ENCODE peak calls at places on chromosomes 16 and 17, in six cellular contexts. One of them, this sample, is unnamed. For H3K9me3, the result is how much of the 10 kb centered on the place peaks cover.

GRCh38 chr17:42249681-42250446 is 26.3 kb downstream of the STAT5B start:
- DNase-seq in left ventricle myocardium inferior: no peak
- DNase-seq in CD8-positive, alpha-beta T cell: peak
- DNase-seq in naive thymus-derived CD4-positive, alpha-beta T cell: peak
- DNase-seq in mesenchymal stem cell: no peak
- DNase-seq in stomach: no peak
- DNase-seq in this sample: peak

GRCh38 chr16:11014159-11014558 is 69.8 kb downstream of the CLEC16A start:
- DNase-seq in CD8-positive, alpha-beta T cell: no peak
- DNase-seq in left ventricle myocardium inferior: no peak
- DNase-seq in stomach: no peak
- DNase-seq in mesenchymal stem cell: peak
- DNase-seq in naive thymus-derived CD4-positive, alpha-beta T cell: no peak
- DNase-seq in this sample: no peak

GRCh38 chr16:53848950-53849349 is 145.0 kb downstream of the FTO start:
- DNase-seq in CD8-positive, alpha-beta T cell: no peak
- DNase-seq in naive thymus-derived CD4-positive, alpha-beta T cell: no peak
- DNase-seq in mesenchymal stem cell: no peak
- DNase-seq in left ventricle myocardium inferior: no peak
- DNase-seq in stomach: no peak
- DNase-seq in this sample: no peak

GRCh38 chr17:42900460-42901331 is at the start of gene G6PC1:
- DNase-seq in naive thymus-derived CD4-positive, alpha-beta T cell: no peak
- DNase-seq in CD8-positive, alpha-beta T cell: no peak
- DNase-seq in mesenchymal stem cell: no peak
- DNase-seq in stomach: no peak
- DNase-seq in left ventricle myocardium inferior: no peak
- DNase-seq in this sample: no peak

GRCh38 chr17:66304304-66305174 is 2.1 kb downstream of the PRKCA start:
- DNase-seq in mesenchymal stem cell: peak
- DNase-seq in left ventricle myocardium inferior: no peak
- DNase-seq in CD8-positive, alpha-beta T cell: no peak
- DNase-seq in naive thymus-derived CD4-positive, alpha-beta T cell: no peak
- DNase-seq in stomach: no peak
- DNase-seq in this sample: peak

GRCh38 chr16:21302898-21303528 is 24.9 kb upstream of the CRYM start:
- DNase-seq in stomach: no peak
- DNase-seq in naive thymus-derived CD4-positive, alpha-beta T cell: no peak
- DNase-seq in left ventricle myocardium inferior: no peak
- DNase-seq in mesenchymal stem cell: peak
- DNase-seq in CD8-positive, alpha-beta T cell: no peak
- DNase-seq in this sample: no peak

GRCh38 chr17:17672453-17673368 is 8.5 kb upstream of the RAI1 start:
- DNase-seq in naive thymus-derived CD4-positive, alpha-beta T cell: no peak
- DNase-seq in stomach: no peak
- DNase-seq in mesenchymal stem cell: no peak
- DNase-seq in CD8-positive, alpha-beta T cell: no peak
- DNase-seq in left ventricle myocardium inferior: no peak
- DNase-seq in this sample: no peak

GRCh38 chr17:7438656-7439460 is 454 bp upstream of the FGF11 start:
- DNase-seq in left ventricle myocardium inferior: no peak
- DNase-seq in CD8-positive, alpha-beta T cell: no peak
- DNase-seq in mesenchymal stem cell: no peak
- DNase-seq in stomach: no peak
- DNase-seq in naive thymus-derived CD4-positive, alpha-beta T cell: no peak
- DNase-seq in this sample: no peak

GRCh38 chr16:17423195-17423594 is 47.6 kb downstream of the XYLT1 start:
- DNase-seq in left ventricle myocardium inferior: no peak
- DNase-seq in mesenchymal stem cell: no peak
- DNase-seq in CD8-positive, alpha-beta T cell: no peak
- DNase-seq in naive thymus-derived CD4-positive, alpha-beta T cell: no peak
- DNase-seq in stomach: no peak
- DNase-seq in this sample: no peak

GRCh38 chr17:46851029-46851741 is at the start of gene WNT9B:
- DNase-seq in CD8-positive, alpha-beta T cell: no peak
- DNase-seq in stomach: peak
- DNase-seq in naive thymus-derived CD4-positive, alpha-beta T cell: no peak
- DNase-seq in mesenchymal stem cell: no peak
- DNase-seq in left ventricle myocardium inferior: no peak
- DNase-seq in this sample: no peak

GRCh38 chr16:70437582-70438324 is 1.1 kb downstream of the ST3GAL2 start:
- DNase-seq in CD8-positive, alpha-beta T cell: no peak
- DNase-seq in stomach: no peak
- DNase-seq in left ventricle myocardium inferior: no peak
- DNase-seq in naive thymus-derived CD4-positive, alpha-beta T cell: peak
- DNase-seq in mesenchymal stem cell: peak
- DNase-seq in this sample: no peak

GRCh38 chr17:17963066-17963465 is 9.1 kb downstream of the TOM1L2 start:
- DNase-seq in stomach: no peak
- DNase-seq in left ventricle myocardium inferior: no peak
- DNase-seq in mesenchymal stem cell: no peak
- DNase-seq in naive thymus-derived CD4-positive, alpha-beta T cell: no peak
- DNase-seq in CD8-positive, alpha-beta T cell: no peak
- DNase-seq in this sample: no peak

GRCh38 chr16:88493879-88494278 is 40.8 kb downstream of the ZFPM1 start:
- DNase-seq in mesenchymal stem cell: no peak
- DNase-seq in stomach: no peak
- DNase-seq in CD8-positive, alpha-beta T cell: no peak
- DNase-seq in left ventricle myocardium inferior: no peak
- DNase-seq in naive thymus-derived CD4-positive, alpha-beta T cell: no peak
- DNase-seq in this sample: no peak

GRCh38 chr17:57195790-57196460 is 60.4 kb upstream of the MSI2 start:
- DNase-seq in naive thymus-derived CD4-positive, alpha-beta T cell: no peak
- DNase-seq in left ventricle myocardium inferior: no peak
- DNase-seq in mesenchymal stem cell: no peak
- DNase-seq in stomach: no peak
- DNase-seq in CD8-positive, alpha-beta T cell: no peak
- DNase-seq in this sample: no peak

GRCh38 chr17:81579821-81580321 is 27.7 kb upstream of the FAAP100 start:
- DNase-seq in CD8-positive, alpha-beta T cell: no peak
- DNase-seq in left ventricle myocardium inferior: no peak
- DNase-seq in naive thymus-derived CD4-positive, alpha-beta T cell: no peak
- DNase-seq in mesenchymal stem cell: peak
- DNase-seq in stomach: no peak
- DNase-seq in this sample: no peak

GRCh38 chr16:14186007-14186953 is 115.2 kb downstream of the MRTFB start:
- DNase-seq in mesenchymal stem cell: peak
- DNase-seq in naive thymus-derived CD4-positive, alpha-beta T cell: peak
- DNase-seq in left ventricle myocardium inferior: peak
- DNase-seq in CD8-positive, alpha-beta T cell: no peak
- DNase-seq in stomach: no peak
- DNase-seq in this sample: no peak

GRCh38 chr17:65553009-65553645 is 8.3 kb downstream of the AXIN2 start:
- DNase-seq in stomach: no peak
- DNase-seq in left ventricle myocardium inferior: no peak
- DNase-seq in naive thymus-derived CD4-positive, alpha-beta T cell: no peak
- DNase-seq in mesenchymal stem cell: peak
- DNase-seq in CD8-positive, alpha-beta T cell: no peak
- DNase-seq in this sample: no peak

GRCh38 chr16:48536600-48537200 is 73.3 kb downstream of the N4BP1 start:
- DNase-seq in stomach: no peak
- DNase-seq in left ventricle myocardium inferior: no peak
- DNase-seq in CD8-positive, alpha-beta T cell: no peak
- DNase-seq in naive thymus-derived CD4-positive, alpha-beta T cell: no peak
- DNase-seq in mesenchymal stem cell: no peak
- DNase-seq in this sample: no peak

GRCh38 chr17:17181666-17182600 is 24.2 kb downstream of the PLD6 start:
- DNase-seq in left ventricle myocardium inferior: no peak
- DNase-seq in mesenchymal stem cell: no peak
- DNase-seq in CD8-positive, alpha-beta T cell: no peak
- DNase-seq in naive thymus-derived CD4-positive, alpha-beta T cell: peak
- DNase-seq in stomach: no peak
- DNase-seq in this sample: no peak

GRCh38 chr16:67279296-67280089 is at the start of gene PLEKHG4:
- DNase-seq in mesenchymal stem cell: peak
- DNase-seq in CD8-positive, alpha-beta T cell: peak
- DNase-seq in naive thymus-derived CD4-positive, alpha-beta T cell: peak
- DNase-seq in stomach: peak
- DNase-seq in left ventricle myocardium inferior: peak
- DNase-seq in this sample: peak

GRCh38 chr17:35286120-35286781 is 43.4 kb downstream of the SLFN5 start:
- DNase-seq in mesenchymal stem cell: no peak
- DNase-seq in naive thymus-derived CD4-positive, alpha-beta T cell: peak
- DNase-seq in CD8-positive, alpha-beta T cell: no peak
- DNase-seq in stomach: no peak
- DNase-seq in left ventricle myocardium inferior: no peak
- DNase-seq in this sample: no peak

GRCh38 chr17:80718428-80718827 is 173.8 kb downstream of the RPTOR start:
- DNase-seq in CD8-positive, alpha-beta T cell: no peak
- DNase-seq in stomach: no peak
- DNase-seq in left ventricle myocardium inferior: no peak
- DNase-seq in naive thymus-derived CD4-positive, alpha-beta T cell: no peak
- DNase-seq in mesenchymal stem cell: no peak
- DNase-seq in this sample: no peak

GRCh38 chr16:19119564-19119963 is 5.8 kb downstream of the ITPRIPL2 start:
- DNase-seq in naive thymus-derived CD4-positive, alpha-beta T cell: no peak
- DNase-seq in CD8-positive, alpha-beta T cell: no peak
- DNase-seq in left ventricle myocardium inferior: no peak
- DNase-seq in mesenchymal stem cell: peak
- DNase-seq in stomach: no peak
- DNase-seq in this sample: no peak

GRCh38 chr17:2876467-2876866 is 80.2 kb downstream of the RAP1GAP2 start:
- DNase-seq in stomach: no peak
- DNase-seq in left ventricle myocardium inferior: no peak
- DNase-seq in naive thymus-derived CD4-positive, alpha-beta T cell: no peak
- DNase-seq in CD8-positive, alpha-beta T cell: no peak
- DNase-seq in mesenchymal stem cell: no peak
- DNase-seq in this sample: no peak

GRCh38 chr17:31580331-31581021 is 189.0 kb downstream of the RAB11FIP4 start:
- DNase-seq in naive thymus-derived CD4-positive, alpha-beta T cell: no peak
- DNase-seq in left ventricle myocardium inferior: no peak
- DNase-seq in stomach: peak
- DNase-seq in CD8-positive, alpha-beta T cell: no peak
- DNase-seq in mesenchymal stem cell: peak
- DNase-seq in this sample: no peak
- H3K9me3 ChIP-seq in naive thymus-derived CD4-positive, alpha-beta T cell: under half
- H3K9me3 ChIP-seq in left ventricle myocardium inferior: under half
- H3K9me3 ChIP-seq in stomach: under half
- H3K9me3 ChIP-seq in CD8-positive, alpha-beta T cell: under half
- H3K9me3 ChIP-seq in mesenchymal stem cell: under half
- H3K9me3 ChIP-seq in this sample: under half

DNA sequence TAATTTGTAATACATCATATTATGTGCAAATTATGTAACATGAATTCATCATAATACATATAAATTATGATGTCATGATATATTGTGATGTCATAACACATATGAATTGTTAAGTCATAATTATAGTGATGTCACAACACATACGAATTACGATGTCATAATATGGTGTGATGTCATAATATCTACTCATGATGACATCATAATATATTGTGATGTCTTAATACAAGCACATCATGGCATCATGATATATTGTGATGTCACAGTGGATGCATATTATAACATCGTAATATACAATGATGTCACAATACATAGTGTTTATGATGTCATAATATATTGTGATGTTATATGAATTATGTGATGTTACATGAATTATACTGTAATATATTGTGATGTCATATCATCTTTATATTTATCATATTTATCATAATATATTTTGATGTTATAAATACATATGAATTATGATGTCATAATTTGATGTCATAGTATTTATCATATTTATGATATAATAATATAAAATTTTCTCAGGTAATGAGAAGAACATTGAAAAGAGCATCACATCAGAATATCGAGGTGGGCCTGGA is 1793.0 kb downstream of the TP53TG3F start:
- DNase-seq in mesenchymal stem cell: no peak
- DNase-seq in stomach: no peak
- DNase-seq in CD8-positive, alpha-beta T cell: no peak
- DNase-seq in left ventricle myocardium inferior: no peak
- DNase-seq in naive thymus-derived CD4-positive, alpha-beta T cell: no peak
- DNase-seq in this sample: no peak
- H3K9me3 ChIP-seq in mesenchymal stem cell: under half
- H3K9me3 ChIP-seq in stomach: half or more
- H3K9me3 ChIP-seq in CD8-positive, alpha-beta T cell: under half
- H3K9me3 ChIP-seq in left ventricle myocardium inferior: under half
- H3K9me3 ChIP-seq in naive thymus-derived CD4-positive, alpha-beta T cell: under half
- H3K9me3 ChIP-seq in this sample: under half

GRCh38 chr16:46519063-46519462 is 102.1 kb downstream of the SHCBP1 start:
- DNase-seq in CD8-positive, alpha-beta T cell: no peak
- DNase-seq in naive thymus-derived CD4-positive, alpha-beta T cell: no peak
- DNase-seq in left ventricle myocardium inferior: no peak
- DNase-seq in mesenchymal stem cell: no peak
- DNase-seq in stomach: no peak
- DNase-seq in this sample: no peak
- H3K9me3 ChIP-seq in CD8-positive, alpha-beta T cell: under half
- H3K9me3 ChIP-seq in naive thymus-derived CD4-positive, alpha-beta T cell: under half
- H3K9me3 ChIP-seq in left ventricle myocardium inferior: under half
- H3K9me3 ChIP-seq in mesenchymal stem cell: under half
- H3K9me3 ChIP-seq in stomach: under half
- H3K9me3 ChIP-seq in this sample: under half

GRCh38 chr17:22460461-22461063 is 768.2 kb downstream of the KCNJ18 start:
- DNase-seq in CD8-positive, alpha-beta T cell: no peak
- DNase-seq in stomach: no peak
- DNase-seq in mesenchymal stem cell: no peak
- DNase-seq in naive thymus-derived CD4-positive, alpha-beta T cell: no peak
- DNase-seq in left ventricle myocardium inferior: no peak
- DNase-seq in this sample: no peak

GRCh38 chr17:22464041-22464440 is 771.7 kb downstream of the KCNJ18 start:
- DNase-seq in mesenchymal stem cell: no peak
- DNase-seq in CD8-positive, alpha-beta T cell: no peak
- DNase-seq in left ventricle myocardium inferior: no peak
- DNase-seq in naive thymus-derived CD4-positive, alpha-beta T cell: no peak
- DNase-seq in stomach: no peak
- DNase-seq in this sample: no peak

GRCh38 chr17:22462461-22462860 is 770.1 kb downstream of the KCNJ18 start:
- DNase-seq in left ventricle myocardium inferior: no peak
- DNase-seq in naive thymus-derived CD4-positive, alpha-beta T cell: no peak
- DNase-seq in stomach: no peak
- DNase-seq in mesenchymal stem cell: no peak
- DNase-seq in CD8-positive, alpha-beta T cell: no peak
- DNase-seq in this sample: no peak

GRCh38 chr17:22461460-22462145 is 769.3 kb downstream of the KCNJ18 start:
- DNase-seq in stomach: no peak
- DNase-seq in naive thymus-derived CD4-positive, alpha-beta T cell: no peak
- DNase-seq in left ventricle myocardium inferior: no peak
- DNase-seq in mesenchymal stem cell: no peak
- DNase-seq in CD8-positive, alpha-beta T cell: no peak
- DNase-seq in this sample: no peak

DNA sequence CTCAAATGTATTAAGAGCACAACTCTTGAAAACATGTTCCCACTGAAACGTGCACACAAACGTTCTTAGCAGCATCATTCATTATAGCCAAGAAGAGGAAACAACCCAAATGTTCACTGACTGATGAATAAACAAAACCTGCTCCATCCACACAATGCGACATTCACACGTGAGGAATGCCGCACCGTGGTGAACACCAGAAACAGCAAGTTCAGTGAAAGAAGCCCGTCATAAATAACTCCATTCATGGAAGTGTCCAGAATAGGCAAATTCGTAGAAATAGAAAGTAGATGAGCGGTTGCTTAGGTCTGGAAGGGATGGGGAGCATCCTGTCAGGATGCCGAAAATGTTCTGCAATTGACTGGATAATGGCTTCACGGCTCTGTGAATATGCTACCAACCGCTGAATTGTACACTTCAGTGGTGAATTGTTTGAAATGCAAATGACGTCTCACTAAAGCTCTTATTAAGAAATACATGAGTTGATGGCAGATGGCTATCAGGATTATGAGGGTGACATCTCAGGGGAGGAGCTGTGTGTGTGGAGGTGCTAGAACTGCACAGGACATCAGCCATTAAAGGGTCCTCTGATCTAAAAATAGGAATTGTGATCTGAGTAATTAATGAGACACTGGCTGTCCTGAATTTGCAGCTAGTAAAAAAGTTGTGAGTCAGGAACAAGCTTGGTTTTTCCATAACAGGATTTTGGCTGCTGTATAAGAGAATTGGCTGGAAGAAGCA is 771.0 kb downstream of the KCNJ18 start:
- DNase-seq in left ventricle myocardium inferior: no peak
- DNase-seq in CD8-positive, alpha-beta T cell: no peak
- DNase-seq in stomach: no peak
- DNase-seq in naive thymus-derived CD4-positive, alpha-beta T cell: no peak
- DNase-seq in mesenchymal stem cell: no peak
- DNase-seq in this sample: no peak
- H3K9me3 ChIP-seq in left ventricle myocardium inferior: under half
- H3K9me3 ChIP-seq in CD8-positive, alpha-beta T cell: under half
- H3K9me3 ChIP-seq in stomach: under half
- H3K9me3 ChIP-seq in naive thymus-derived CD4-positive, alpha-beta T cell: under half
- H3K9me3 ChIP-seq in mesenchymal stem cell: under half
- H3K9me3 ChIP-seq in this sample: under half

This sample was measured in T-helper 17 cell.